ENCODE peak calls at places on chromosome 16, in ten cellular contexts. V is cardiac fibroblast, I is retinal pigment epithelial cell, Q is A549, J is AG04450, N is H1, Y is cardiac muscle cell, R is tibial artery, H is gastrocnemius medialis, G is uterus. X is an unnamed sample.

GRCh38 chr16:728131-728889 is 1.4 kb downstream of the HAGHL start:
- DNase-seq in V (peak; percentile 82), I (no peak), Q (peak; percentile 88), J (no peak), N (no peak), Y (peak; percentile 64), R (no peak), H (no peak), G (no peak), X (no peak)

GRCh38 chr16:4373909-4374742 is 2.5 kb downstream of the VASN start:
- DNase-seq in V (peak; percentile 99), I (peak; percentile 74), Q (peak; percentile 68), J (peak; percentile 93), N (no peak), Y (peak; percentile 61), R (peak; percentile 96), H (peak; percentile 57), G (peak; percentile 95), X (peak; percentile 80)

GRCh38 chr16:89534147-89534788 is 26.1 kb downstream of the SPG7 start:
- DNase-seq in V (peak; percentile 69), I (no peak), Q (no peak), J (no peak), N (no peak), Y (no peak), R (no peak), H (peak; percentile 46), G (no peak), X (no peak)

GRCh38 chr16:30896890-30897730 is 696 bp downstream of the CTF1 start:
- DNase-seq in V (peak; percentile 92), I (peak; percentile 46), Q (peak; percentile 89), J (peak; percentile 68), N (no peak), Y (peak; percentile 95), R (peak; percentile 96), H (peak; percentile 92), G (peak; percentile 90), X (peak; percentile 66)

GRCh38 chr16:84806256-84806889 is 13.4 kb upstream of the CRISPLD2 start:
- DNase-seq in V (peak; percentile 84), I (no peak), Q (peak; percentile 40), J (peak; percentile 71), N (no peak), Y (no peak), R (no peak), H (no peak), G (no peak), X (peak; percentile 81)

GRCh38 chr16:30748634-30749445 is 615 bp downstream of the PHKG2 start:
- DNase-seq in V (peak; percentile 62), I (no peak), Q (peak; percentile 35), J (no peak), N (no peak), Y (peak; percentile 47), R (no peak), H (peak; percentile 49), G (peak; percentile 47), X (no peak)

GRCh38 chr16:23575834-23576233 is 18.3 kb downstream of the UBFD1 start:
- DNase-seq in V (no peak), I (no peak), Q (no peak), J (no peak), N (no peak), Y (no peak), R (no peak), H (no peak), G (no peak), X (no peak)

GRCh38 chr16:83813818-83814653 is 6.3 kb downstream of the HSBP1 start:
- DNase-seq in V (peak; percentile 72), I (peak; percentile 86), Q (peak; percentile 40), J (peak; percentile 78), N (no peak), Y (peak; percentile 63), R (peak; percentile 40), H (no peak), G (peak; percentile 46), X (peak; percentile 63)

GRCh38 chr16:8590161-8590688 is at the start of gene TMEM114:
- DNase-seq in V (no peak), I (no peak), Q (no peak), J (no peak), N (no peak), Y (no peak), R (no peak), H (no peak), G (no peak), X (no peak)

GRCh38 chr16:50368410-50369132 is at the start of gene BRD7:
- DNase-seq in V (peak; percentile 68), I (no peak), Q (peak; percentile 54), J (no peak), N (no peak), Y (peak; percentile 86), R (peak; percentile 85), H (peak; percentile 50), G (peak; percentile 32), X (no peak)

GRCh38 chr16:10256855-10257641 is 74.8 kb upstream of the GRIN2A start:
- DNase-seq in V (peak; percentile 40), I (peak; percentile 30), Q (peak; percentile 38), J (no peak), N (peak; percentile 9), Y (peak; percentile 53), R (no peak), H (peak; percentile 12), G (peak; percentile 13), X (peak; percentile 13)

GRCh38 chr16:30032083-30032819 is 1.2 kb upstream of the TLCD3B start:
- DNase-seq in V (peak; percentile 77), I (no peak), Q (peak; percentile 79), J (no peak), N (peak; percentile 51), Y (peak; percentile 71), R (no peak), H (peak; percentile 42), G (no peak), X (peak; percentile 37)

GRCh38 chr16:3115561-3115960 is 3.2 kb downstream of the ZNF205 start:
- DNase-seq in V (no peak), I (no peak), Q (no peak), J (no peak), N (no peak), Y (no peak), R (no peak), H (no peak), G (no peak), X (no peak)

GRCh38 chr16:49183911-49184310 is 97.7 kb downstream of the CBLN1 start:
- DNase-seq in V (no peak), I (no peak), Q (peak; percentile 22), J (no peak), N (peak; percentile 7), Y (peak; percentile 62), R (no peak), H (no peak), G (no peak), X (no peak)

DNA sequence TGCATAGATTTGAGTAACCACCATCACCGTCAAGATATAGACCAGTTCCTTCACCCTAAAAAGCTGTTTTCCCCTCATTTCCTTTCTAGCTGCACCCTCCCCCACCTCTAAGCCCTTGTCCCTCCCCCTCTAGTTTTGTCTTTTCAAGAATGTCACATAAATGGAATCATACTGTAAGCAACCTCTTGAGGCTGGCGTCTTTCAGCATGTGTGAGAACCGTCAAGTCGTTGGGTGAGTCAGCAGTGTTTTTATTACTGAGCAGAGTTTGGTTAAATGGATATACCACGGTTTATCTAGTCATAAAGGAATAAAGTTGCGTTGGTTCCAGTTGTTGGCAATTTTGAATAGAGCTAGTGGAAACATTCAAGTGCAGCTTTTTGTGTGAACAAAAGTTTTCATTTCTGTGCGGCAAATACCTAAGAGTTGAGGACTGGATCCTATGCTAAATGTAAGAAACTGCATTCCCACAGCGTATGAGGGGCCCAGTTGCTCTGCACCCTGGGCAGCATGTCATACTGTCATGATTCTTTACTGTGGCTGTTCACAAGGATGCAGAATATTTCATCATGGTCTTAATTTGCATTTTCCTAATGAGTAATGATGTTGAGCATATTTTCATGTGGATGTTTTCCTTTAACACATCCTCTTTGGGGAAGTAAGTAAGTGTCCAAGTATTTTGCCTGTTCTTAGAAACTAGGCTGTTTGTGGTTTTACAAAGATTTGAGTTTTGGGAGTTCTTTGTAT is 264.3 kb downstream of the CPPED1 start:
- DNase-seq in V (peak; percentile 5), I (no peak), Q (no peak), J (no peak), N (no peak), Y (no peak), R (no peak), H (no peak), G (no peak), X (peak; percentile 11)
- TF ChIP-seq CTCF in V (no peak), I (no peak), Q (no peak), J (no peak), N (no peak), Y (no peak), R (no peak), H (no peak), G (no peak), X (no peak)

GRCh38 chr16:21664801-21665492 is 1.2 kb downstream of the OTOA start:
- DNase-seq in V (no peak), I (no peak), Q (no peak), J (no peak), N (no peak), Y (no peak), R (no peak), H (no peak), G (no peak), X (no peak)

GRCh38 chr16:21666772-21667171 is 3.0 kb downstream of the OTOA start:
- DNase-seq in V (no peak), I (no peak), Q (no peak), J (no peak), N (no peak), Y (no peak), R (no peak), H (no peak), G (no peak), X (no peak)

GRCh38 chr16:21663889-21664647 is at the start of gene OTOA:
- DNase-seq in V (no peak), I (no peak), Q (no peak), J (no peak), N (peak; percentile 29), Y (peak; percentile 18), R (no peak), H (no peak), G (no peak), X (no peak)

GRCh38 chr16:21673469-21673868 is 9.7 kb downstream of the OTOA start:
- DNase-seq in V (no peak), I (no peak), Q (no peak), J (no peak), N (no peak), Y (no peak), R (no peak), H (no peak), G (no peak), X (no peak)

GRCh38 chr16:21667575-21667974 is 3.8 kb downstream of the OTOA start:
- DNase-seq in V (no peak), I (no peak), Q (no peak), J (no peak), N (no peak), Y (no peak), R (no peak), H (no peak), G (no peak), X (no peak)
- H3K4me3 ChIP-seq in V (no peak overlapping the region), I (no peak overlapping the region), Q (no peak overlapping the region), J (no peak overlapping the region), N (no peak overlapping the region), Y (no peak overlapping the region), R (no peak overlapping the region), H (no peak overlapping the region), G (no peak overlapping the region), X (no peak overlapping the region)

GRCh38 chr16:56357291-56357764 is 68.0 kb downstream of the AMFR start:
- DNase-seq in V (peak; percentile 56), I (no peak), Q (no peak), J (no peak), N (no peak), Y (no peak), R (peak; percentile 64), H (peak; percentile 37), G (no peak), X (peak; percentile 9)
- TF ChIP-seq CTCF in V (no peak), I (no peak), Q (no peak), J (no peak), N (no peak), Y (no peak), R (no peak), H (no peak), G (no peak), X (no peak)

GRCh38 chr16:54303613-54304012 is 17.0 kb upstream of the IRX3 start:
- DNase-seq in V (no peak), I (no peak), Q (no peak), J (no peak), N (no peak), Y (no peak), R (no peak), H (no peak), G (no peak), X (no peak)
- H3K4me3 ChIP-seq in V (no peak overlapping the region), I (no peak overlapping the region), Q (no peak overlapping the region), J (no peak overlapping the region), N (no peak overlapping the region), Y (no peak overlapping the region), R (no peak overlapping the region), H (no peak overlapping the region), G (no peak overlapping the region), X (no peak overlapping the region)

X was measured in astrocyte of the cerebellum.